ENCODE peak calls at places on chromosomes 7 and 10, in six cellular contexts. Q, G, X, K, R and W are unnamed samples.

GRCh38 chr7:16178069-16178468 is 243.3 kb downstream of the CRPPA start:
- DNase-seq in K (no peak), X (no peak), G (no peak), Q (no peak), R (no peak), W (no peak)

GRCh38 chr7:158317238-158318205 is 270.1 kb downstream of the PTPRN2 start:
- DNase-seq in R (no peak), K (no peak), Q (no peak), X (no peak), G (no peak), W (no peak)

GRCh38 chr10:126092806-126093205 is 196.4 kb downstream of the FANK1 start:
- DNase-seq in G (no peak), R (no peak), X (no peak), Q (no peak), K (peak), W (no peak)

GRCh38 chr10:8133146-8133545 is 78.7 kb downstream of the GATA3 start:
- DNase-seq in X (no peak), K (no peak), R (no peak), Q (no peak), G (peak), W (no peak)

GRCh38 chr10:113705344-113705878 is 25.7 kb downstream of the CASP7 start:
- DNase-seq in Q (no peak), G (no peak), K (no peak), X (no peak), R (no peak), W (no peak)

GRCh38 chr10:124738441-124738840 is 5.7 kb downstream of the FAM53B start:
- DNase-seq in Q (no peak), X (no peak), K (no peak), G (no peak), R (peak), W (peak)

GRCh38 chr7:15725036-15725435 is 38.6 kb upstream of the MEOX2 start:
- DNase-seq in X (no peak), K (no peak), Q (no peak), R (no peak), G (no peak), W (no peak)

GRCh38 chr7:41996381-41997035 is 240.5 kb downstream of the GLI3 start:
- DNase-seq in X (no peak), G (peak), K (peak), R (no peak), Q (no peak), W (no peak)

GRCh38 chr7:47329320-47329926 is 252.5 kb downstream of the TNS3 start:
- DNase-seq in G (no peak), X (no peak), R (no peak), K (no peak), Q (no peak), W (peak)

GRCh38 chr10:125840955-125841354 is 17.6 kb downstream of the BCCIP start:
- DNase-seq in Q (no peak), K (peak), G (no peak), X (no peak), R (no peak), W (no peak)

GRCh38 chr7:108329514-108329913 is 126.7 kb downstream of the NRCAM start:
- DNase-seq in X (no peak), G (no peak), K (no peak), Q (no peak), R (no peak), W (no peak)

GRCh38 chr7:6228865-6229264 is 43.6 kb downstream of the CYTH3 start:
- DNase-seq in R (no peak), K (peak), Q (no peak), X (no peak), G (no peak), W (no peak)

GRCh38 chr7:100895956-100896742 is 461 bp upstream of the ACHE start:
- DNase-seq in K (no peak), X (no peak), R (peak), Q (peak), G (no peak), W (peak)

GRCh38 chr10:22325272-22325947 is 4.5 kb downstream of the BMI1 start:
- DNase-seq in R (peak), K (peak), X (no peak), G (peak), Q (peak), W (peak)

GRCh38 chr7:116525298-116525912 is 569 bp downstream of the CAV1 start:
- DNase-seq in R (peak), G (peak), X (peak), Q (no peak), K (peak), W (peak)

GRCh38 chr7:116521046-116521664 is 3.7 kb upstream of the CAV1 start:
- DNase-seq in G (no peak), K (no peak), R (no peak), Q (no peak), X (no peak), W (no peak)

GRCh38 chr7:116524221-116524608 is 621 bp upstream of the CAV1 start:
- DNase-seq in G (peak), K (no peak), Q (no peak), X (no peak), R (no peak), W (no peak)

GRCh38 chr7:116524609-116525297 is at the start of gene CAV1:
- DNase-seq in Q (peak), X (peak), G (peak), R (peak), K (peak), W (peak)

GRCh38 chr7:116522247-116522646 is 2.6 kb upstream of the CAV1 start:
- DNase-seq in Q (no peak), G (no peak), K (peak), X (no peak), R (no peak), W (no peak)
- H3K4me3 ChIP-seq in Q (no peak), G (no peak), K (no peak), X (no peak), R (no peak), W (no peak)

DNA sequence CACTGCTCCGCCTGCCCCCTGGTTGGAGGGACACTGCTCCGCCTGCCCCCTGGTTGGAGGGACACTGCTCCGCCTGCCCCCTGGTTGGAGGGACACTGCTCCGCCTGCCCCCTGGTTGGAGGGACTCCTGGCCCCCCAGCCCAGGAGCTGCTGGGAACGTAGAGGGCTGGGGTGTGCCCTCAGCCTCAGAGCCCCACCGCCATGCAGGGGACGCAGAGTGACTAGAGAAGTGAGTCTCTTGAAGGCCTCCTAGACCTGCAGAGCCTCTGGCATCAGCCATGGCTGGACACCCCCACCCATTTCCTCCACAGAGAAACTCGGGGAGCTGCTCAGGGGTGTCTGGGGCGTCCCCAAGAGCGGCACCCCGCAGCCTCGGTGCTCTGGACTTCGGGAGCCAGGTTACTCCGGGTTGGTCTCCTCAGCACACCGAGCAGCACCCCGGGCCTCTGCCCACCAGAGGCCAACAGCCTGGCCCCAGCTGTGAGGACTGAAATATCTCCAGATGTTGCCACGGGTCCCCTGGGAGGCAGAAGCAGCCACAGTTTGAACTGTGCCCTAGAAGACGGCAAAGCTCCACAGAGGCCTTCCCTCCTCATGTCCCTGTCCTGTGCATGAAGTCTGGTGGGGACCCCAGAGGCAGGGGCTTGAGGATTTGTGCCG is 191.9 kb downstream of the ELFN1 start:
- DNase-seq in K (no peak), Q (no peak), R (no peak), G (no peak), X (no peak), W (peak)
- H3K4me3 ChIP-seq in K (no peak), Q (no peak), R (no peak), G (no peak), X (no peak), W (no peak)

GRCh38 chr7:30446266-30446665 is 32.3 kb downstream of the NOD1 start:
- DNase-seq in X (no peak), Q (no peak), K (no peak), R (peak), G (no peak), W (no peak)
- H3K4me3 ChIP-seq in X (no peak), Q (no peak), K (no peak), R (no peak), G (no peak), W (no peak)

GRCh38 chr7:77699056-77699455 is 2.8 kb downstream of the RSBN1L start:
- DNase-seq in R (no peak), G (no peak), X (no peak), Q (no peak), K (no peak), W (no peak)
- H3K4me3 ChIP-seq in R (no peak), G (no peak), X (peak), Q (peak), K (no peak), W (peak)

GRCh38 chr7:153835104-153835503 is 217.1 kb upstream of the DPP6 start:
- DNase-seq in R (no peak), G (peak), X (no peak), Q (no peak), K (no peak), W (no peak)
- H3K4me3 ChIP-seq in R (no peak), G (no peak), X (no peak), Q (no peak), K (no peak), W (peak)

GRCh38 chr7:27162930-27163775 is 2.2 kb downstream of the HOXA9 start:
- DNase-seq in K (no peak), Q (no peak), X (no peak), G (no peak), R (peak), W (no peak)
- H3K4me3 ChIP-seq in K (no peak), Q (no peak), X (peak), G (no peak), R (peak), W (peak)

DNA sequence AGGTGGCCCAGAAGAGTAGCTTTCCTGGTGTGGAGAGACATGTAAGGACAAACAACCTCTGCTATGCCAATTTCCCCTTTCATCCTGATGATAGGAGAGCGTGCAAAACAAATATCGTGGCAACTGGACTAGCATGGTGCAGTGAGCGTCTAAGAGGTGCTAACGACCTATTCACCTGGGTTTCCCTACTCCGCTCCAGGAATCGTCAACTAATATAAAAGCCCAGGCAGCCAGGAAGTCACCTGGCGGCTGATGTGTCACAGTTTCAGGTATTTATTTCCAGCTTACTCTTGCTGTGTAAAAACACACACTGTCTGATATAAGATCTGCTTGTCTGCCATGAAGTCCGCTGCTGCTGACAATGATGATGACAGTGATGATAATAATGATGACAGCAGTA is 56.5 kb upstream of the EFCAB10 start:
- DNase-seq in X (no peak), G (no peak), K (no peak), R (peak), Q (no peak), W (no peak)
- H3K4me3 ChIP-seq in X (no peak), G (no peak), K (no peak), R (no peak), Q (peak), W (no peak)

GRCh38 chr10:32376027-32376426 is 29.1 kb upstream of the EPC1 start:
- DNase-seq in G (no peak), X (no peak), K (no peak), R (no peak), Q (no peak), W (no peak)
- H3K4me3 ChIP-seq in G (peak), X (peak), K (peak), R (peak), Q (peak), W (peak)

DNA sequence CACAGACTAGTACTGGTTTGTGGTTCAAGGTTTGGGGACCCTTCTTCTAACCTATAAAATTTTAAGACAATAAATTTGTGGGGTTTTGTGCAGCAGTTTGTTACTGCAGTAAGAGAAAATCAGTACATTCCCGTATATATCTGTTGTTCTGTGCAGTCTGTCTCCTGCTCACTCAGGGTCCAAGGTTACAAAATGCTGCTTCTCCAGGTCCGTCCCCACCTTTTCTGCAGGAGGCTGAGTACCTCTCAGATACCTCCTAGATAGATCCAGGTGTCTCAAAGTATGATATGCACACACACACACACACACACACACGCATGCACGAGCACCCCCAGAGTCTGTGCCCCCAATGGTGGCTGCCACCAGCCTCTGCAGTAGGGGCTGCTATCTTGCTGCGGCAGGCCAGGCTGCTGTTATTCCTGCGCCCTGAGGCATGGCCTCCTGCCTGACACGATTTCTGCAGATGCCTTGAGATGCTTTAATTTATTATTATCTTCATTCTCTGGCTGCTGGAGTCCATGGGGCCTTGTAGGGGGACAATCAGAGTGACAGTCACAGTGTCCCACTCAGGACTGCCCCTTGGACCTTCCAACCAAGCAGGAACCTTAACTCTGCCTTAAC is 25.2 kb upstream of the ASL start:
- DNase-seq in R (no peak), Q (no peak), X (no peak), G (no peak), K (no peak), W (no peak)
- H3K4me3 ChIP-seq in R (no peak), Q (no peak), X (no peak), G (no peak), K (no peak), W (no peak)

DNA sequence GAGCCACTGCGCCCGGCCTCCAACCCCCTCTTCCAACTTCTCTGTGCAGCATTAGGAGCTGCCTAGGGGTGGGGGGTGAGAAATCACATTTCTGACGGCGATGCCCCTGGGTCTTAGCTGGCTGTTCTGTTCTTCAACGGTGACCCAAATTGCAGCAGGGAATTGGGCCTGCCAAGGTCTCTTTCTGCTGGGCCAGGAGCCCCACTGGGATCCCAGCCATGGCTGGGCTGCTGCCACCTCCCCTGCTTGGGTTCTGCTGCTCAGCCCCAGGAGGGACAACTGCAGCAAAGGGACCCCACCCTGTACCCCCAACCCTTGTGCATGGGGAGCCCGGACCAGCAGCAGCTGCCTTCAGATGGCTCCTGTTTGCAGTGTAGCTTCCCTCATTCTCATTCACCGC is 43.7 kb upstream of the GNA12 start:
- DNase-seq in G (no peak), K (no peak), R (no peak), Q (no peak), X (no peak), W (no peak)
- H3K4me3 ChIP-seq in G (no peak), K (no peak), R (no peak), Q (no peak), X (no peak), W (no peak)